ENCODE peak calls at places on chromosomes 3 and 15, in nine cellular contexts. Y is amniotic stem cell; F is SHP77; X is stimulated activated CD4-positive, alpha-beta T cell treated with anti-CD3 and anti-CD28 coated beads, Interleukin-12 subunit alpha, Interleukin-12 subunit beta, amount 100 ng/mL, for 4 hours; U is activated CD4-positive, alpha-beta T cell treated with anti-CD3 and anti-CD28 coated beads, Interleukin-2, amount 10 ng/mL, durations not matched to agents 7 days and 5 days; S is posterior vena cava; W is NCI-H1092; A is GM04504; B is endothelial cell. C is an unnamed sample.

GRCh38 chr15:45326776-45327175 is 51.6 kb downstream of the GATM start:
- DNase-seq in Y (no peak), F (no peak), X (no peak), U (no peak), S (no peak), W (no peak), A (no peak), B (no peak), C (no peak)

GRCh38 chr3:45486136-45486535 is 97.8 kb downstream of the LARS2 start:
- DNase-seq in Y (no peak), F (no peak), X (no peak), U (no peak), S (no peak), W (no peak), A (peak), B (no peak), C (no peak)

GRCh38 chr15:28123408-28124023 is 24.4 kb upstream of the OCA2 start:
- DNase-seq in Y (peak), F (peak), X (peak), U (peak), S (peak), W (no peak), A (peak), B (peak), C (no peak)

GRCh38 chr3:49022751-49023171 is 840 bp downstream of the NDUFAF3 start:
- DNase-seq in Y (no peak), F (no peak), X (no peak), U (no peak), S (no peak), W (no peak), A (no peak), B (no peak), C (no peak)

GRCh38 chr3:49602049-49602554 is 47.8 kb downstream of the BSN start:
- DNase-seq in Y (no peak), F (no peak), X (no peak), U (no peak), S (no peak), W (no peak), A (no peak), B (no peak), C (no peak)

GRCh38 chr3:47512416-47513124 is 942 bp downstream of the ELP6 start:
- DNase-seq in Y (no peak), F (peak), X (peak), U (peak), S (no peak), W (no peak), A (no peak), B (peak), C (no peak)

GRCh38 chr3:41933154-41933676 is 28.7 kb downstream of the ULK4 start:
- DNase-seq in Y (peak), F (no peak), X (no peak), U (no peak), S (no peak), W (no peak), A (peak), B (no peak), C (no peak)

GRCh38 chr15:51499379-51499976 is 123.1 kb downstream of the DMXL2 start:
- DNase-seq in Y (no peak), F (no peak), X (no peak), U (no peak), S (no peak), W (no peak), A (peak), B (no peak), C (peak)

GRCh38 chr3:126551066-126551838 is 7.5 kb downstream of the C3orf22 start:
- DNase-seq in Y (no peak), F (no peak), X (no peak), U (no peak), S (peak), W (no peak), A (peak), B (peak), C (no peak)

GRCh38 chr3:177144922-177145321 is 52.4 kb downstream of the TBL1XR1 start:
- DNase-seq in Y (no peak), F (no peak), X (no peak), U (peak), S (no peak), W (no peak), A (no peak), B (no peak), C (no peak)

GRCh38 chr3:129230311-129231019 is 18.9 kb upstream of the COPG1 start:
- DNase-seq in Y (peak), F (no peak), X (no peak), U (peak), S (no peak), W (no peak), A (peak), B (no peak), C (peak)

C was measured in GDM1.